ENCODE peak calls at places on chromosomes 3 and 15, in four cellular contexts. One of them, this sample, is unnamed.

GRCh38 chr3:174342941-174343431 is 516.1 kb upstream of the NAALADL2 start:
- DNase-seq in HFFc6: peak
- DNase-seq in effector memory CD4-positive, alpha-beta T cell: no peak
- DNase-seq in body of pancreas: no peak
- DNase-seq in this sample: no peak

GRCh38 chr3:111998661-111999641 is at the start of gene TAGLN3:
- DNase-seq in body of pancreas: peak
- DNase-seq in HFFc6: no peak
- DNase-seq in effector memory CD4-positive, alpha-beta T cell: no peak
- DNase-seq in this sample: peak

GRCh38 chr3:55482496-55483195 is 4.5 kb downstream of the WNT5A start:
- DNase-seq in body of pancreas: no peak
- DNase-seq in effector memory CD4-positive, alpha-beta T cell: no peak
- DNase-seq in HFFc6: peak
- DNase-seq in this sample: no peak

GRCh38 chr3:47515100-47515499 is 1.6 kb upstream of the ELP6 start:
- DNase-seq in effector memory CD4-positive, alpha-beta T cell: no peak
- DNase-seq in HFFc6: no peak
- DNase-seq in body of pancreas: peak
- DNase-seq in this sample: no peak

GRCh38 chr15:83398591-83398990 is 48.5 kb upstream of the SH3GL3 start:
- DNase-seq in body of pancreas: no peak
- DNase-seq in HFFc6: peak
- DNase-seq in effector memory CD4-positive, alpha-beta T cell: no peak
- DNase-seq in this sample: peak

GRCh38 chr3:161270991-161271390 is 49.9 kb downstream of the NMD3 start:
- DNase-seq in body of pancreas: no peak
- DNase-seq in HFFc6: no peak
- DNase-seq in effector memory CD4-positive, alpha-beta T cell: no peak
- DNase-seq in this sample: no peak

GRCh38 chr15:81258455-81258854 is 61.8 kb downstream of the IL16 start:
- DNase-seq in effector memory CD4-positive, alpha-beta T cell: no peak
- DNase-seq in HFFc6: no peak
- DNase-seq in body of pancreas: no peak
- DNase-seq in this sample: no peak

GRCh38 chr3:132543016-132543739 is 53.9 kb upstream of the ACKR4 start:
- DNase-seq in effector memory CD4-positive, alpha-beta T cell: no peak
- DNase-seq in body of pancreas: no peak
- DNase-seq in HFFc6: peak
- DNase-seq in this sample: peak

GRCh38 chr15:80152180-80152895 is 461 bp upstream of the FAH start:
- DNase-seq in HFFc6: peak
- DNase-seq in body of pancreas: peak
- DNase-seq in effector memory CD4-positive, alpha-beta T cell: peak
- DNase-seq in this sample: peak

GRCh38 chr3:140035856-140036255 is 100.9 kb downstream of the CLSTN2 start:
- DNase-seq in body of pancreas: no peak
- DNase-seq in effector memory CD4-positive, alpha-beta T cell: no peak
- DNase-seq in HFFc6: no peak
- DNase-seq in this sample: no peak

GRCh38 chr3:172101107-172101506 is 61.7 kb downstream of the FNDC3B start:
- DNase-seq in effector memory CD4-positive, alpha-beta T cell: no peak
- DNase-seq in HFFc6: no peak
- DNase-seq in body of pancreas: no peak
- DNase-seq in this sample: no peak

GRCh38 chr3:123229145-123229544 is 27.4 kb downstream of the SEC22A start:
- DNase-seq in effector memory CD4-positive, alpha-beta T cell: no peak
- DNase-seq in HFFc6: no peak
- DNase-seq in body of pancreas: no peak
- DNase-seq in this sample: no peak

GRCh38 chr3:55721716-55722484 is 234.8 kb upstream of the WNT5A start:
- DNase-seq in HFFc6: peak
- DNase-seq in effector memory CD4-positive, alpha-beta T cell: no peak
- DNase-seq in body of pancreas: peak
- DNase-seq in this sample: peak

GRCh38 chr15:43932907-43933306 is 106.1 kb downstream of the WDR76 start:
- DNase-seq in HFFc6: no peak
- DNase-seq in effector memory CD4-positive, alpha-beta T cell: no peak
- DNase-seq in body of pancreas: no peak
- DNase-seq in this sample: no peak

GRCh38 chr3:17717411-17717810 is 25.0 kb downstream of the TBC1D5 start:
- DNase-seq in HFFc6: no peak
- DNase-seq in effector memory CD4-positive, alpha-beta T cell: no peak
- DNase-seq in body of pancreas: no peak
- DNase-seq in this sample: no peak

GRCh38 chr3:15294914-15295313 is 37.5 kb downstream of the SH3BP5 start:
- DNase-seq in effector memory CD4-positive, alpha-beta T cell: no peak
- DNase-seq in body of pancreas: peak
- DNase-seq in HFFc6: no peak
- DNase-seq in this sample: no peak

GRCh38 chr3:112308151-112308911 is 14.3 kb upstream of the SLC9C1 start:
- DNase-seq in body of pancreas: peak
- DNase-seq in HFFc6: no peak
- DNase-seq in effector memory CD4-positive, alpha-beta T cell: no peak
- DNase-seq in this sample: no peak

GRCh38 chr15:60760646-60761504 is 281.9 kb upstream of the ICE2 start:
- DNase-seq in body of pancreas: no peak
- DNase-seq in effector memory CD4-positive, alpha-beta T cell: no peak
- DNase-seq in HFFc6: peak
- DNase-seq in this sample: peak

GRCh38 chr3:112979244-112979832 is 4.4 kb upstream of the CD200R1 start:
- DNase-seq in effector memory CD4-positive, alpha-beta T cell: no peak
- DNase-seq in HFFc6: peak
- DNase-seq in body of pancreas: no peak
- DNase-seq in this sample: peak

GRCh38 chr15:31786360-31786759 is 244.0 kb upstream of the CHRNA7 start:
- DNase-seq in HFFc6: no peak
- DNase-seq in body of pancreas: no peak
- DNase-seq in effector memory CD4-positive, alpha-beta T cell: no peak
- DNase-seq in this sample: no peak

GRCh38 chr3:172582712-172583111 is 59.5 kb upstream of the TNFSF10 start:
- DNase-seq in HFFc6: no peak
- DNase-seq in effector memory CD4-positive, alpha-beta T cell: no peak
- DNase-seq in body of pancreas: no peak
- DNase-seq in this sample: peak

GRCh38 chr3:49276475-49277356 is at the start of gene C3orf62:
- DNase-seq in body of pancreas: peak
- DNase-seq in effector memory CD4-positive, alpha-beta T cell: peak
- DNase-seq in HFFc6: peak
- DNase-seq in this sample: peak

GRCh38 chr3:11154036-11154952 is at the start of gene HRH1:
- DNase-seq in HFFc6: no peak
- DNase-seq in effector memory CD4-positive, alpha-beta T cell: no peak
- DNase-seq in body of pancreas: no peak
- DNase-seq in this sample: peak

GRCh38 chr15:91889143-91889815 is 35.8 kb downstream of the SLCO3A1 start:
- DNase-seq in effector memory CD4-positive, alpha-beta T cell: no peak
- DNase-seq in body of pancreas: no peak
- DNase-seq in HFFc6: no peak
- DNase-seq in this sample: no peak

GRCh38 chr3:62493116-62493801 is 119.9 kb upstream of the FEZF2 start:
- DNase-seq in effector memory CD4-positive, alpha-beta T cell: no peak
- DNase-seq in HFFc6: no peak
- DNase-seq in body of pancreas: no peak
- DNase-seq in this sample: no peak

GRCh38 chr3:9175421-9175820 is 74.0 kb downstream of the SRGAP3 start:
- DNase-seq in effector memory CD4-positive, alpha-beta T cell: no peak
- DNase-seq in body of pancreas: peak
- DNase-seq in HFFc6: peak
- DNase-seq in this sample: peak

GRCh38 chr3:155409336-155409735 is 115.9 kb upstream of the STRIT1 start:
- DNase-seq in body of pancreas: no peak
- DNase-seq in effector memory CD4-positive, alpha-beta T cell: no peak
- DNase-seq in HFFc6: no peak
- DNase-seq in this sample: no peak

GRCh38 chr3:139552632-139553335 is 13.2 kb upstream of the RBP1 start:
- DNase-seq in body of pancreas: no peak
- DNase-seq in effector memory CD4-positive, alpha-beta T cell: no peak
- DNase-seq in HFFc6: no peak
- DNase-seq in this sample: no peak

GRCh38 chr3:118501152-118501551 is 533.5 kb downstream of the IGSF11 start:
- DNase-seq in HFFc6: no peak
- DNase-seq in effector memory CD4-positive, alpha-beta T cell: no peak
- DNase-seq in body of pancreas: peak
- DNase-seq in this sample: peak

GRCh38 chr15:57950381-57950946 is 115.0 kb downstream of the ALDH1A2 start:
- DNase-seq in body of pancreas: no peak
- DNase-seq in HFFc6: no peak
- DNase-seq in effector memory CD4-positive, alpha-beta T cell: no peak
- DNase-seq in this sample: no peak

GRCh38 chr3:23944861-23945652 is at the start of gene NR1D2:
- DNase-seq in HFFc6: peak
- DNase-seq in effector memory CD4-positive, alpha-beta T cell: peak
- DNase-seq in body of pancreas: peak
- DNase-seq in this sample: peak

GRCh38 chr15:88637436-88637835 is 1.4 kb upstream of the ISG20 start:
- DNase-seq in HFFc6: no peak
- DNase-seq in effector memory CD4-positive, alpha-beta T cell: no peak
- DNase-seq in body of pancreas: no peak
- DNase-seq in this sample: no peak

GRCh38 chr3:49316696-49317457 is 23.0 kb downstream of the USP4 start:
- DNase-seq in effector memory CD4-positive, alpha-beta T cell: no peak
- DNase-seq in body of pancreas: no peak
- DNase-seq in HFFc6: no peak
- DNase-seq in this sample: no peak

GRCh38 chr3:38098376-38098723 is 38.6 kb downstream of the ACAA1 start:
- DNase-seq in body of pancreas: no peak
- DNase-seq in effector memory CD4-positive, alpha-beta T cell: no peak
- DNase-seq in HFFc6: no peak
- DNase-seq in this sample: no peak

GRCh38 chr15:98745179-98745578 is 96.8 kb downstream of the IGF1R start:
- DNase-seq in HFFc6: no peak
- DNase-seq in body of pancreas: no peak
- DNase-seq in effector memory CD4-positive, alpha-beta T cell: no peak
- DNase-seq in this sample: peak

GRCh38 chr3:148319161-148319915 is 378.4 kb upstream of the AGTR1 start:
- DNase-seq in HFFc6: peak
- DNase-seq in effector memory CD4-positive, alpha-beta T cell: no peak
- DNase-seq in body of pancreas: no peak
- DNase-seq in this sample: peak